ENCODE peak calls at places on chromosome 3, in seven cellular contexts. One of them, this sample, is unnamed.

GRCh38 chr3:119098620-119099222 is 47.2 kb upstream of the TEX55 start:
- DNase-seq in stimulated activated CD8-positive, alpha-beta memory T cell treated with anti-CD3 and anti-CD28 coated beads, Interleukin-4, amount 100 ng/mL, for 24 hours: no peak
- DNase-seq in spleen: no peak
- DNase-seq in cardiac muscle cell: peak
- DNase-seq in T-helper 2 cell: no peak
- DNase-seq in D721Med: no peak
- DNase-seq in LoVo: peak
- DNase-seq in this sample: no peak

GRCh38 chr3:38723569-38724391 is 74.3 kb upstream of the SCN5A start:
- DNase-seq in T-helper 2 cell: no peak
- DNase-seq in D721Med: no peak
- DNase-seq in LoVo: no peak
- DNase-seq in spleen: no peak
- DNase-seq in stimulated activated CD8-positive, alpha-beta memory T cell treated with anti-CD3 and anti-CD28 coated beads, Interleukin-4, amount 100 ng/mL, for 24 hours: no peak
- DNase-seq in cardiac muscle cell: peak
- DNase-seq in this sample: no peak

GRCh38 chr3:52240059-52240885 is 1.3 kb upstream of the TWF2 start:
- DNase-seq in spleen: peak
- DNase-seq in stimulated activated CD8-positive, alpha-beta memory T cell treated with anti-CD3 and anti-CD28 coated beads, Interleukin-4, amount 100 ng/mL, for 24 hours: no peak
- DNase-seq in LoVo: peak
- DNase-seq in D721Med: peak
- DNase-seq in cardiac muscle cell: peak
- DNase-seq in T-helper 2 cell: no peak
- DNase-seq in this sample: peak

GRCh38 chr3:142086581-142087090 is 62.7 kb downstream of the TFDP2 start:
- DNase-seq in LoVo: peak
- DNase-seq in cardiac muscle cell: no peak
- DNase-seq in stimulated activated CD8-positive, alpha-beta memory T cell treated with anti-CD3 and anti-CD28 coated beads, Interleukin-4, amount 100 ng/mL, for 24 hours: no peak
- DNase-seq in T-helper 2 cell: no peak
- DNase-seq in spleen: no peak
- DNase-seq in D721Med: no peak
- DNase-seq in this sample: no peak

GRCh38 chr3:171715155-171715554 is 95.1 kb downstream of the PLD1 start:
- DNase-seq in stimulated activated CD8-positive, alpha-beta memory T cell treated with anti-CD3 and anti-CD28 coated beads, Interleukin-4, amount 100 ng/mL, for 24 hours: no peak
- DNase-seq in spleen: no peak
- DNase-seq in cardiac muscle cell: no peak
- DNase-seq in D721Med: no peak
- DNase-seq in T-helper 2 cell: no peak
- DNase-seq in LoVo: no peak
- DNase-seq in this sample: no peak

GRCh38 chr3:153625506-153625905 is 463.5 kb downstream of the RAP2B start:
- DNase-seq in spleen: no peak
- DNase-seq in stimulated activated CD8-positive, alpha-beta memory T cell treated with anti-CD3 and anti-CD28 coated beads, Interleukin-4, amount 100 ng/mL, for 24 hours: no peak
- DNase-seq in cardiac muscle cell: peak
- DNase-seq in D721Med: no peak
- DNase-seq in LoVo: no peak
- DNase-seq in T-helper 2 cell: no peak
- DNase-seq in this sample: no peak

GRCh38 chr3:149703474-149703873 is 45.6 kb upstream of the WWTR1 start:
- DNase-seq in cardiac muscle cell: peak
- DNase-seq in LoVo: no peak
- DNase-seq in stimulated activated CD8-positive, alpha-beta memory T cell treated with anti-CD3 and anti-CD28 coated beads, Interleukin-4, amount 100 ng/mL, for 24 hours: no peak
- DNase-seq in spleen: no peak
- DNase-seq in D721Med: no peak
- DNase-seq in T-helper 2 cell: no peak
- DNase-seq in this sample: no peak

GRCh38 chr3:152554980-152555379 is 280.0 kb upstream of the P2RY1 start:
- DNase-seq in T-helper 2 cell: no peak
- DNase-seq in D721Med: no peak
- DNase-seq in stimulated activated CD8-positive, alpha-beta memory T cell treated with anti-CD3 and anti-CD28 coated beads, Interleukin-4, amount 100 ng/mL, for 24 hours: no peak
- DNase-seq in cardiac muscle cell: peak
- DNase-seq in spleen: no peak
- DNase-seq in LoVo: no peak
- DNase-seq in this sample: no peak